ENCODE peak calls at places on chromosome 10, in eight cellular contexts. One of them, this sample, is unnamed.

GRCh38 chr10:75350791-75351190 is 50.8 kb downstream of the ZNF503 start:
- DNase-seq in occipital lobe: no peak
- DNase-seq in fibroblast of the conjunctiva: no peak
- DNase-seq in EH: peak
- DNase-seq in T1000: no peak
- DNase-seq in mesendoderm: peak
- DNase-seq in tibial artery: no peak
- DNase-seq in fibroblast of the aortic adventitia: peak
- DNase-seq in this sample: peak

GRCh38 chr10:35377050-35377723 is 40.9 kb downstream of the CCNY start:
- DNase-seq in occipital lobe: no peak
- DNase-seq in fibroblast of the conjunctiva: no peak
- DNase-seq in EH: no peak
- DNase-seq in T1000: no peak
- DNase-seq in mesendoderm: no peak
- DNase-seq in tibial artery: no peak
- DNase-seq in fibroblast of the aortic adventitia: no peak
- DNase-seq in this sample: peak

GRCh38 chr10:88039496-88040200 is 176.2 kb downstream of the PTEN start:
- DNase-seq in occipital lobe: no peak
- DNase-seq in fibroblast of the conjunctiva: no peak
- DNase-seq in EH: peak
- DNase-seq in T1000: no peak
- DNase-seq in mesendoderm: no peak
- DNase-seq in tibial artery: no peak
- DNase-seq in fibroblast of the aortic adventitia: peak
- DNase-seq in this sample: peak

GRCh38 chr10:7606977-7607404 is 59.8 kb downstream of the ITIH5 start:
- DNase-seq in occipital lobe: no peak
- DNase-seq in fibroblast of the conjunctiva: peak
- DNase-seq in EH: no peak
- DNase-seq in T1000: no peak
- DNase-seq in mesendoderm: peak
- DNase-seq in tibial artery: no peak
- DNase-seq in fibroblast of the aortic adventitia: no peak
- DNase-seq in this sample: no peak

GRCh38 chr10:122165914-122166313 is 105.2 kb upstream of the BTBD16 start:
- DNase-seq in occipital lobe: no peak
- DNase-seq in fibroblast of the conjunctiva: no peak
- DNase-seq in EH: no peak
- DNase-seq in T1000: no peak
- DNase-seq in mesendoderm: no peak
- DNase-seq in tibial artery: no peak
- DNase-seq in fibroblast of the aortic adventitia: no peak
- DNase-seq in this sample: no peak

GRCh38 chr10:104907509-104907908 is 266.4 kb downstream of the SORCS3 start:
- DNase-seq in occipital lobe: no peak
- DNase-seq in fibroblast of the conjunctiva: no peak
- DNase-seq in EH: no peak
- DNase-seq in T1000: no peak
- DNase-seq in mesendoderm: no peak
- DNase-seq in tibial artery: no peak
- DNase-seq in fibroblast of the aortic adventitia: no peak
- DNase-seq in this sample: no peak

GRCh38 chr10:46516660-46517416 is 39.6 kb downstream of the GPRIN2 start:
- DNase-seq in occipital lobe: no peak
- DNase-seq in fibroblast of the conjunctiva: peak
- DNase-seq in EH: peak
- DNase-seq in T1000: peak
- DNase-seq in mesendoderm: peak
- DNase-seq in tibial artery: peak
- DNase-seq in fibroblast of the aortic adventitia: peak
- DNase-seq in this sample: peak

GRCh38 chr10:97185326-97186058 is at the start of gene SLIT1:
- DNase-seq in occipital lobe: no peak
- DNase-seq in fibroblast of the conjunctiva: no peak
- DNase-seq in EH: no peak
- DNase-seq in T1000: no peak
- DNase-seq in mesendoderm: peak
- DNase-seq in tibial artery: no peak
- DNase-seq in fibroblast of the aortic adventitia: no peak
- DNase-seq in this sample: no peak

GRCh38 chr10:32956365-32957197 is 1.4 kb downstream of the ITGB1 start:
- DNase-seq in occipital lobe: no peak
- DNase-seq in fibroblast of the conjunctiva: no peak
- DNase-seq in EH: peak
- DNase-seq in T1000: no peak
- DNase-seq in mesendoderm: no peak
- DNase-seq in tibial artery: no peak
- DNase-seq in fibroblast of the aortic adventitia: no peak
- DNase-seq in this sample: peak

GRCh38 chr10:14409247-14409646 is 78.5 kb upstream of the FRMD4A start:
- DNase-seq in occipital lobe: no peak
- DNase-seq in fibroblast of the conjunctiva: no peak
- DNase-seq in EH: no peak
- DNase-seq in T1000: no peak
- DNase-seq in mesendoderm: no peak
- DNase-seq in tibial artery: no peak
- DNase-seq in fibroblast of the aortic adventitia: no peak
- DNase-seq in this sample: no peak

This sample was measured in HT1080.